ENCODE peak calls at places on chromosomes 16 and 17, in five cellular contexts. One of them, this sample, is unnamed. For H3K4me1, the result is how much of the 10 kb centered on the place peaks cover.

GRCh38 chr17:49677134-49677932 is 564 bp downstream of the SPOP start:
- DNase-seq in heart right ventricle: peak
- DNase-seq in H1: peak
- DNase-seq in A549: peak
- DNase-seq in psoas muscle: peak
- DNase-seq in this sample: peak

GRCh38 chr16:64858076-64858475 is 263.8 kb downstream of the CDH11 start:
- DNase-seq in heart right ventricle: no peak
- DNase-seq in H1: no peak
- DNase-seq in A549: no peak
- DNase-seq in psoas muscle: no peak
- DNase-seq in this sample: no peak

GRCh38 chr17:3719265-3719664 is 4.4 kb upstream of the HASPIN start:
- DNase-seq in heart right ventricle: no peak
- DNase-seq in H1: no peak
- DNase-seq in A549: no peak
- DNase-seq in psoas muscle: no peak
- DNase-seq in this sample: no peak

GRCh38 chr17:61495161-61495857 is 43.1 kb downstream of the TBX4 start:
- DNase-seq in heart right ventricle: no peak
- DNase-seq in H1: no peak
- DNase-seq in A549: no peak
- DNase-seq in psoas muscle: no peak
- DNase-seq in this sample: no peak

GRCh38 chr17:49107211-49107557 is 25.4 kb upstream of the B4GALNT2 start:
- DNase-seq in heart right ventricle: no peak
- DNase-seq in H1: no peak
- DNase-seq in A549: no peak
- DNase-seq in psoas muscle: no peak
- DNase-seq in this sample: no peak

GRCh38 chr16:84907575-84907974 is 87.8 kb downstream of the CRISPLD2 start:
- DNase-seq in heart right ventricle: no peak
- DNase-seq in H1: no peak
- DNase-seq in A549: no peak
- DNase-seq in psoas muscle: peak
- DNase-seq in this sample: no peak

GRCh38 chr17:34675143-34675542 is 95.8 kb downstream of the TMEM132E start:
- DNase-seq in heart right ventricle: no peak
- DNase-seq in H1: peak
- DNase-seq in A549: no peak
- DNase-seq in psoas muscle: no peak
- DNase-seq in this sample: no peak

GRCh38 chr16:2226245-2226793 is 2.9 kb downstream of the E4F1 start:
- DNase-seq in heart right ventricle: no peak
- DNase-seq in H1: no peak
- DNase-seq in A549: no peak
- DNase-seq in psoas muscle: no peak
- DNase-seq in this sample: no peak

GRCh38 chr17:82052638-82053059 is 951 bp downstream of the GPS1 start:
- DNase-seq in heart right ventricle: no peak
- DNase-seq in H1: no peak
- DNase-seq in A549: no peak
- DNase-seq in psoas muscle: peak
- DNase-seq in this sample: no peak

GRCh38 chr16:81816351-81816750 is 37.3 kb downstream of the PLCG2 start:
- DNase-seq in heart right ventricle: no peak
- DNase-seq in H1: no peak
- DNase-seq in A549: no peak
- DNase-seq in psoas muscle: no peak
- DNase-seq in this sample: no peak

GRCh38 chr17:55190748-55191147 is 74.0 kb upstream of the HLF start:
- DNase-seq in heart right ventricle: no peak
- DNase-seq in H1: no peak
- DNase-seq in A549: no peak
- DNase-seq in psoas muscle: no peak
- DNase-seq in this sample: no peak

GRCh38 chr17:76840443-76840767 is 27.8 kb upstream of the MGAT5B start:
- DNase-seq in heart right ventricle: no peak
- DNase-seq in H1: peak
- DNase-seq in A549: no peak
- DNase-seq in psoas muscle: no peak
- DNase-seq in this sample: no peak

GRCh38 chr17:200604-200985 is 19.1 kb upstream of the DOC2B start:
- DNase-seq in heart right ventricle: no peak
- DNase-seq in H1: no peak
- DNase-seq in A549: no peak
- DNase-seq in psoas muscle: no peak
- DNase-seq in this sample: no peak

GRCh38 chr16:67563708-67564468 is 1.6 kb downstream of the CTCF start:
- DNase-seq in heart right ventricle: no peak
- DNase-seq in H1: no peak
- DNase-seq in A549: peak
- DNase-seq in psoas muscle: peak
- DNase-seq in this sample: peak

GRCh38 chr16:46974352-46974751 is 878 bp upstream of the DNAJA2 start:
- DNase-seq in heart right ventricle: no peak
- DNase-seq in H1: no peak
- DNase-seq in A549: peak
- DNase-seq in psoas muscle: no peak
- DNase-seq in this sample: no peak

GRCh38 chr17:77618173-77618572 is 340.3 kb upstream of the TNRC6C start:
- DNase-seq in heart right ventricle: no peak
- DNase-seq in H1: no peak
- DNase-seq in A549: no peak
- DNase-seq in psoas muscle: no peak
- DNase-seq in this sample: no peak

GRCh38 chr17:18102640-18103039 is 5.9 kb upstream of the MYO15A start:
- DNase-seq in heart right ventricle: no peak
- DNase-seq in H1: no peak
- DNase-seq in A549: no peak
- DNase-seq in psoas muscle: no peak
- DNase-seq in this sample: no peak

GRCh38 chr17:55930291-55930809 is 179.5 kb downstream of the PCTP start:
- DNase-seq in heart right ventricle: no peak
- DNase-seq in H1: no peak
- DNase-seq in A549: no peak
- DNase-seq in psoas muscle: no peak
- DNase-seq in this sample: no peak

GRCh38 chr17:17300624-17301568 is 2.3 kb upstream of the NT5M start:
- DNase-seq in heart right ventricle: peak
- DNase-seq in H1: peak
- DNase-seq in A549: peak
- DNase-seq in psoas muscle: peak
- DNase-seq in this sample: no peak

GRCh38 chr16:16147316-16147999 is 75.8 kb downstream of the ABCC6 start:
- DNase-seq in heart right ventricle: no peak
- DNase-seq in H1: no peak
- DNase-seq in A549: no peak
- DNase-seq in psoas muscle: no peak
- DNase-seq in this sample: no peak

GRCh38 chr16:1181715-1182671 is 29.1 kb downstream of the CACNA1H start:
- DNase-seq in heart right ventricle: peak
- DNase-seq in H1: no peak
- DNase-seq in A549: peak
- DNase-seq in psoas muscle: peak
- DNase-seq in this sample: no peak

GRCh38 chr17:50050431-50051032 is 5.4 kb upstream of the ITGA3 start:
- DNase-seq in heart right ventricle: no peak
- DNase-seq in H1: no peak
- DNase-seq in A549: no peak
- DNase-seq in psoas muscle: no peak
- DNase-seq in this sample: no peak

GRCh38 chr16:29663829-29664132 is 734 bp downstream of the SPN start:
- DNase-seq in heart right ventricle: no peak
- DNase-seq in H1: no peak
- DNase-seq in A549: no peak
- DNase-seq in psoas muscle: no peak
- DNase-seq in this sample: no peak

GRCh38 chr17:48127371-48128051 is 19.9 kb downstream of the SNX11 start:
- DNase-seq in heart right ventricle: no peak
- DNase-seq in H1: no peak
- DNase-seq in A549: peak
- DNase-seq in psoas muscle: no peak
- DNase-seq in this sample: peak

GRCh38 chr17:33229028-33229427 is 64.1 kb downstream of the ASIC2 start:
- DNase-seq in heart right ventricle: no peak
- DNase-seq in H1: no peak
- DNase-seq in A549: no peak
- DNase-seq in psoas muscle: no peak
- DNase-seq in this sample: no peak

GRCh38 chr16:58658796-58659211 is 25.8 kb downstream of the SLC38A7 start:
- DNase-seq in heart right ventricle: no peak
- DNase-seq in H1: no peak
- DNase-seq in A549: no peak
- DNase-seq in psoas muscle: no peak
- DNase-seq in this sample: no peak

GRCh38 chr17:5618511-5618910 is 34.2 kb upstream of the NLRP1 start:
- DNase-seq in heart right ventricle: no peak
- DNase-seq in H1: no peak
- DNase-seq in A549: peak
- DNase-seq in psoas muscle: no peak
- DNase-seq in this sample: no peak

GRCh38 chr16:82439678-82440293 is 187.0 kb upstream of the CDH13 start:
- DNase-seq in heart right ventricle: no peak
- DNase-seq in H1: peak
- DNase-seq in A549: no peak
- DNase-seq in psoas muscle: no peak
- DNase-seq in this sample: no peak

GRCh38 chr16:57407521-57408353 is 3.2 kb downstream of the CCL17 start:
- DNase-seq in heart right ventricle: no peak
- DNase-seq in H1: no peak
- DNase-seq in A549: no peak
- DNase-seq in psoas muscle: no peak
- DNase-seq in this sample: no peak

GRCh38 chr16:49596119-49596518 is 222.5 kb downstream of the C16orf78 start:
- DNase-seq in heart right ventricle: no peak
- DNase-seq in H1: peak
- DNase-seq in A549: no peak
- DNase-seq in psoas muscle: no peak
- DNase-seq in this sample: no peak

GRCh38 chr16:2460391-2460713 is 443 bp downstream of the TEDC2 start:
- DNase-seq in heart right ventricle: no peak
- DNase-seq in H1: no peak
- DNase-seq in A549: no peak
- DNase-seq in psoas muscle: no peak
- DNase-seq in this sample: no peak

GRCh38 chr16:23508589-23509440 is 1.5 kb downstream of the GGA2 start:
- DNase-seq in heart right ventricle: no peak
- DNase-seq in H1: peak
- DNase-seq in A549: no peak
- DNase-seq in psoas muscle: no peak
- DNase-seq in this sample: no peak

GRCh38 chr17:76378548-76379274 is 5.7 kb upstream of the SPHK1 start:
- DNase-seq in heart right ventricle: no peak
- DNase-seq in H1: no peak
- DNase-seq in A549: no peak
- DNase-seq in psoas muscle: no peak
- DNase-seq in this sample: no peak

GRCh38 chr16:11497851-11498289 is 88.8 kb downstream of the LITAF start:
- DNase-seq in heart right ventricle: no peak
- DNase-seq in H1: no peak
- DNase-seq in A549: peak
- DNase-seq in psoas muscle: no peak
- DNase-seq in this sample: peak

GRCh38 chr16:25093208-25094061 is 18.1 kb upstream of the LCMT1 start:
- DNase-seq in heart right ventricle: no peak
- DNase-seq in H1: no peak
- DNase-seq in A549: no peak
- DNase-seq in psoas muscle: no peak
- DNase-seq in this sample: no peak

GRCh38 chr16:17474572-17474971 is 3.8 kb upstream of the XYLT1 start:
- DNase-seq in heart right ventricle: no peak
- DNase-seq in H1: no peak
- DNase-seq in A549: no peak
- DNase-seq in psoas muscle: no peak
- DNase-seq in this sample: no peak

GRCh38 chr16:17471745-17472075 is 950 bp upstream of the XYLT1 start:
- DNase-seq in heart right ventricle: no peak
- DNase-seq in H1: no peak
- DNase-seq in A549: no peak
- DNase-seq in psoas muscle: no peak
- DNase-seq in this sample: no peak

GRCh38 chr16:17475104-17475503 is 4.3 kb upstream of the XYLT1 start:
- DNase-seq in heart right ventricle: no peak
- DNase-seq in H1: no peak
- DNase-seq in A549: no peak
- DNase-seq in psoas muscle: no peak
- DNase-seq in this sample: no peak

GRCh38 chr16:17474037-17474436 is 3.3 kb upstream of the XYLT1 start:
- DNase-seq in heart right ventricle: no peak
- DNase-seq in H1: no peak
- DNase-seq in A549: no peak
- DNase-seq in psoas muscle: peak
- DNase-seq in this sample: no peak

GRCh38 chr16:17476414-17477259 is 5.9 kb upstream of the XYLT1 start:
- DNase-seq in heart right ventricle: no peak
- DNase-seq in H1: peak
- DNase-seq in A549: peak
- DNase-seq in psoas muscle: peak
- DNase-seq in this sample: peak
- TF ChIP-seq CTCF in heart right ventricle: peak
- TF ChIP-seq CTCF in H1: peak
- TF ChIP-seq CTCF in A549: peak
- TF ChIP-seq CTCF in psoas muscle: peak
- TF ChIP-seq CTCF in this sample: peak

GRCh38 chr17:57940217-57940616 is 15.0 kb downstream of the CUEDC1 start:
- DNase-seq in heart right ventricle: no peak
- DNase-seq in H1: no peak
- DNase-seq in A549: peak
- DNase-seq in psoas muscle: no peak
- DNase-seq in this sample: no peak
- H3K4me1 ChIP-seq in heart right ventricle: half or more
- H3K4me1 ChIP-seq in H1: under half
- H3K4me1 ChIP-seq in A549: half or more
- H3K4me1 ChIP-seq in psoas muscle: half or more
- H3K4me1 ChIP-seq in this sample: under half

GRCh38 chr17:66450857-66451158 is 148.4 kb downstream of the PRKCA start:
- DNase-seq in heart right ventricle: no peak
- DNase-seq in H1: no peak
- DNase-seq in A549: no peak
- DNase-seq in psoas muscle: no peak
- DNase-seq in this sample: no peak
- H3K27ac ChIP-seq in heart right ventricle: no peak
- H3K27ac ChIP-seq in H1: no peak
- H3K27ac ChIP-seq in A549: peak
- H3K27ac ChIP-seq in psoas muscle: no peak
- H3K27ac ChIP-seq in this sample: no peak

DNA sequence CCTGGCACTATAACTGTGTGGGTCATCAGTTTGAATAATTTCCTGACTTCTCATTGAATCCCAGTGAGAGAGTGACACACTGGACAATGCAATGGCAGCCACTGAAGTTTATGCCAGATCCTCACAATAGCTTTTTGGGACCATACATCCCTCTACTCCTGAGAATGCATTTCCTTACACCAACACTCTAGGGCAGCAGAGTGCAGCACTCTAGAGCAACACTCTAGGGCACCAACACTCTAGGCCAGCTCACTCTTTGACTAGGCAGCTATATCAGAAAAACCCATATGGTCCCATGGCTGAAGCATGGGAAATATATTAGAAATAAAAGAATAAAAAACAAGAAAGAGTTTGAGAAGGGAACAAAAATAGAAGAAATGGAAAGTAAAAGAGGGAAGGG is 309.2 kb downstream of the MAP2K6 start:
- DNase-seq in heart right ventricle: no peak
- DNase-seq in H1: no peak
- DNase-seq in A549: peak
- DNase-seq in psoas muscle: no peak
- DNase-seq in this sample: no peak
- TF ChIP-seq CTCF in heart right ventricle: peak
- TF ChIP-seq CTCF in H1: no peak
- TF ChIP-seq CTCF in A549: no peak
- TF ChIP-seq CTCF in psoas muscle: no peak
- TF ChIP-seq CTCF in this sample: peak